ENCODE peak calls at places on chromosomes 16 and 17, in six cellular contexts. Q, O, X, I, R and H are unnamed samples.

GRCh38 chr17:35286120-35286781 is 43.4 kb downstream of the SLFN5 start:
- DNase-seq in R (no peak), X (peak; percentile 56), Q (no peak), I (no peak), O (no peak), H (no peak)

GRCh38 chr17:76909971-76910760 is 42.0 kb downstream of the MGAT5B start:
- DNase-seq in X (peak; percentile 5), I (no peak), Q (peak; percentile 27), R (peak; percentile 38), O (peak; percentile 53), H (peak; percentile 42)

GRCh38 chr16:77273815-77274214 is 74.6 kb downstream of the SYCE1L start:
- DNase-seq in O (no peak), R (no peak), X (no peak), I (no peak), Q (no peak), H (no peak)

GRCh38 chr17:77284023-77284617 is 143.4 kb downstream of the SEC14L1 start:
- DNase-seq in I (no peak), Q (no peak), X (no peak), R (no peak), O (no peak), H (no peak)

GRCh38 chr16:84341533-84342295 is 26.6 kb upstream of the ATP2C2 start:
- DNase-seq in Q (peak; percentile 86), X (no peak), R (no peak), I (no peak), O (no peak), H (no peak)

GRCh38 chr16:4333308-4333638 is 17.4 kb downstream of the GLIS2 start:
- DNase-seq in Q (no peak), R (no peak), O (no peak), X (no peak), I (peak; percentile 61), H (no peak)

GRCh38 chr16:576823-577201 is 7.0 kb downstream of the PIGQ start:
- DNase-seq in I (no peak), Q (no peak), O (no peak), R (no peak), X (no peak), H (no peak)

GRCh38 chr16:80060470-80060869 is 459.9 kb upstream of the MAF start:
- DNase-seq in O (no peak), X (no peak), I (no peak), R (no peak), Q (no peak), H (no peak)

GRCh38 chr16:50802000-50802399 is 60.1 kb downstream of the CYLD start:
- DNase-seq in I (no peak), R (no peak), O (no peak), X (no peak), Q (no peak), H (no peak)

GRCh38 chr16:74035816-74036215 is 260.8 kb upstream of the PSMD7 start:
- DNase-seq in I (no peak), Q (no peak), R (no peak), X (no peak), O (no peak), H (no peak)

GRCh38 chr17:34894971-34895370 is 66.3 kb downstream of the CCT6B start:
- DNase-seq in X (no peak), Q (no peak), I (no peak), R (no peak), O (no peak), H (no peak)

GRCh38 chr17:63446218-63446980 is at the start of gene CYB561:
- DNase-seq in X (peak; percentile 34), Q (peak; percentile 88), O (peak; percentile 87), I (peak; percentile 89), R (peak; percentile 59), H (peak; percentile 80)

GRCh38 chr16:72987480-72987901 is 60.4 kb downstream of the ZFHX3 start:
- DNase-seq in R (no peak), X (no peak), O (no peak), Q (no peak), I (no peak), H (no peak)

GRCh38 chr16:12421688-12422087 is 382.0 kb downstream of the CPPED1 start:
- DNase-seq in R (no peak), O (no peak), Q (no peak), I (no peak), X (no peak), H (no peak)

GRCh38 chr17:79728169-79728907 is 2.4 kb upstream of the ENPP7 start:
- DNase-seq in I (peak; percentile 91), R (peak; percentile 90), Q (peak; percentile 88), O (peak; percentile 86), X (peak; percentile 81), H (peak; percentile 94)

GRCh38 chr16:12613131-12613991 is 190.3 kb downstream of the CPPED1 start:
- DNase-seq in I (no peak), O (no peak), R (no peak), Q (peak; percentile 28), X (no peak), H (no peak)

GRCh38 chr17:57408064-57408811 is 151.9 kb downstream of the MSI2 start:
- DNase-seq in X (no peak), O (no peak), I (no peak), Q (peak; percentile 59), R (no peak), H (no peak)

GRCh38 chr17:45939398-45939797 is 45.0 kb downstream of the MAPT start:
- DNase-seq in X (no peak), O (no peak), Q (no peak), I (no peak), R (no peak), H (no peak)

GRCh38 chr17:75856062-75856681 is 1.0 kb upstream of the WBP2 start:
- DNase-seq in X (no peak), Q (no peak), R (no peak), O (no peak), I (no peak), H (no peak)

GRCh38 chr16:78127130-78127529 is 27.7 kb downstream of the WWOX start:
- DNase-seq in I (no peak), O (no peak), Q (no peak), R (no peak), X (no peak), H (no peak)

GRCh38 chr17:54029196-54029595 is 206.5 kb downstream of the KIF2B start:
- DNase-seq in O (no peak), X (no peak), Q (no peak), R (no peak), I (no peak), H (no peak)

GRCh38 chr16:4736546-4736945 is 2.2 kb downstream of the DNAAF8 start:
- DNase-seq in R (no peak), O (no peak), I (no peak), X (no peak), Q (no peak), H (no peak)

GRCh38 chr16:56936950-56937349 is 5.0 kb downstream of the HERPUD1 start:
- DNase-seq in I (no peak), O (no peak), X (no peak), R (no peak), Q (no peak), H (no peak)

GRCh38 chr17:33874617-33875060 is 380.4 kb upstream of the CCL2 start:
- DNase-seq in O (no peak), R (no peak), X (no peak), Q (peak; percentile 19), I (no peak), H (no peak)

GRCh38 chr17:44086364-44087311 is 16.1 kb downstream of the G6PC3 start:
- DNase-seq in R (no peak), X (no peak), Q (no peak), O (no peak), I (peak; percentile 80), H (no peak)

GRCh38 chr16:8569650-8570338 is 20.5 kb downstream of the TMEM114 start:
- DNase-seq in R (no peak), Q (no peak), I (no peak), O (no peak), X (no peak), H (no peak)

GRCh38 chr17:38447502-38448095 is 19.3 kb downstream of the ARHGAP23 start:
- DNase-seq in O (no peak), I (no peak), R (no peak), Q (no peak), X (no peak), H (no peak)

GRCh38 chr17:38450699-38451029 is 22.4 kb downstream of the ARHGAP23 start:
- DNase-seq in X (no peak), R (no peak), I (no peak), Q (no peak), O (no peak), H (no peak)

GRCh38 chr17:38448208-38448776 is 20.0 kb downstream of the ARHGAP23 start:
- DNase-seq in I (no peak), O (no peak), X (no peak), Q (no peak), R (no peak), H (no peak)

GRCh38 chr17:38451030-38451839 is 23.0 kb downstream of the ARHGAP23 start:
- DNase-seq in I (no peak), O (no peak), R (peak; percentile 75), X (no peak), Q (no peak), H (no peak)

GRCh38 chr17:38449364-38449763 is 21.1 kb downstream of the ARHGAP23 start:
- DNase-seq in O (no peak), Q (no peak), I (no peak), R (no peak), X (no peak), H (no peak)
- H3K27me3 ChIP-seq in O (no peaks in the 10 kb centered on the region), Q (no peaks in the 10 kb centered on the region), I (no peaks in the 10 kb centered on the region), R (no peaks in the 10 kb centered on the region), X (peaks cover 3% of the 10 kb centered on the region), H (no peaks in the 10 kb centered on the region)

DNA sequence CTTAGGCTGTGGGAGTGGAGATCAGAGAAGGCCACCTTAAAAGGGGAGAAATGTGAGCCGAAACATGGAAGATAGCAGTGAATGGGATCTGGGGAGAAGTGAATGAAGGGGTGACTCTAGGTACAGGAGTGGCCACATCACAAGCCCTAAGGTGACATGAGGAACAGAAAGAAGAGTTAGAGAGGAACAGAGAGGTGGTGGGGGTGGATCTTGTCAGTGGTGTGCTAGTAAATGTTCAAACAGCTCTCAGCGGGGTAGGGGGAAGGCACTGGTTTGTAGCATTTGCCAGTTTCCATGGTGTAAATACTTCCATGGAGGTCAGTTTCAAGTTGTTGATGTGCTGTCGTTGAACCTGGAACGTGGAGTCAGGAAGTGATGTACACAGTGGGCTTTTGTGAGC is 90.8 kb downstream of the SDR42E1 start:
- DNase-seq in X (no peak), I (no peak), O (no peak), R (no peak), Q (no peak), H (no peak)
- H3K36me3 ChIP-seq in X (no peaks in the 10 kb centered on the region), I (no peaks in the 10 kb centered on the region), O (no peaks in the 10 kb centered on the region), R (no peaks in the 10 kb centered on the region), Q (no peaks in the 10 kb centered on the region), H (peaks cover 5% of the 10 kb centered on the region)

DNA sequence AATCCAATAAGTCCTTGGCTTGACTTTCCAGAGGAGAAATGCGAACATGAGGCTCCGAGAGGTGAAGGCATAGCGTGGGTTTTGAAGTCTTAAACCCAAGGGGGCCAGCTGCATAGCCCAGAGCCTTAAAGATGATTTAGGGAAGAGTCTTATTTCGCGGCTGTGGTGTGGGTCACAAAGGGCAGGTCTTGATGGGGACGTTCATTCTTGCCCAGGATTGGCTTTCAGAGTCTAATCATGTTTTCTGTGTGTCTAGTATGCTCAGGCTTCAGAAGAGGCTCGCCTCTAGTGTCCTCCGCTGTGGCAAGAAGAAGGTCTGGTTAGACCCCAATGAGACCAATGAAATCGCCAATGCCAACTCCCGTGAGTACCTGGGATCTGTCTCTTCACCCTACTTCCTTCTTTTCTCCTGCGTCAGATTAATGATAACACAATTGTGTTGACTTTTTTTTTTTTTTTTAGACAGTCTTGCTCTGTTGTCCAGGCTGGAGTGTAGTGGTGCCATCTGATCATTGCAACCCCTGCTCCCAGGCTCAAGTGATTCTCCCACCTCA is 951 bp downstream of the RPL19 start:
- DNase-seq in R (no peak), X (no peak), I (no peak), Q (no peak), O (no peak), H (no peak)
- H3K4me1 ChIP-seq in R (peaks cover 58% of the 10 kb centered on the region), X (peaks cover 42% of the 10 kb centered on the region), I (no peaks in the 10 kb centered on the region), Q (peaks cover 10% of the 10 kb centered on the region), O (peaks cover 38% of the 10 kb centered on the region), H (peaks cover 7% of the 10 kb centered on the region)

GRCh38 chr17:48432820-48433775 is 3.1 kb upstream of the SKAP1 start:
- DNase-seq in Q (no peak), I (no peak), R (no peak), O (no peak), X (no peak), H (no peak)
- H3K27me3 ChIP-seq in Q (peaks cover 11% of the 10 kb centered on the region), I (peaks cover 22% of the 10 kb centered on the region), R (peaks cover 97% of the 10 kb centered on the region), O (no peaks in the 10 kb centered on the region), X (no peaks in the 10 kb centered on the region), H (no peaks in the 10 kb centered on the region)